ENCODE peak calls at places on chromosomes 7 and 10, in five cellular contexts. One of them, this sample, is unnamed.

GRCh38 chr7:33698006-33698405 is 207.3 kb upstream of the BMPER start:
- DNase-seq in prostate gland: no peak
- DNase-seq in GM23338: no peak
- DNase-seq in cardiac muscle cell: no peak
- DNase-seq in tibial artery: no peak
- DNase-seq in this sample: no peak

GRCh38 chr10:47025540-47026300 is 114.5 kb downstream of the PTPN20 start:
- DNase-seq in prostate gland: no peak
- DNase-seq in GM23338: no peak
- DNase-seq in cardiac muscle cell: peak; percentile 59
- DNase-seq in tibial artery: peak; percentile 72
- DNase-seq in this sample: no peak

GRCh38 chr7:91446819-91447218 is 182.6 kb downstream of the FZD1 start:
- DNase-seq in prostate gland: no peak
- DNase-seq in GM23338: no peak
- DNase-seq in cardiac muscle cell: peak; percentile 19
- DNase-seq in tibial artery: no peak
- DNase-seq in this sample: no peak

GRCh38 chr7:43693687-43694398 is 35.5 kb downstream of the COA1 start:
- DNase-seq in prostate gland: no peak
- DNase-seq in GM23338: no peak
- DNase-seq in cardiac muscle cell: peak; percentile 49
- DNase-seq in tibial artery: no peak
- DNase-seq in this sample: no peak

GRCh38 chr10:47308775-47309174 is 8.8 kb downstream of the GDF10 start:
- DNase-seq in prostate gland: no peak
- DNase-seq in GM23338: no peak
- DNase-seq in cardiac muscle cell: no peak
- DNase-seq in tibial artery: no peak
- DNase-seq in this sample: no peak

GRCh38 chr7:90180649-90181048 is 26.4 kb downstream of the STEAP1 start:
- DNase-seq in prostate gland: no peak
- DNase-seq in GM23338: no peak
- DNase-seq in cardiac muscle cell: peak; percentile 25
- DNase-seq in tibial artery: no peak
- DNase-seq in this sample: no peak

GRCh38 chr10:95601116-95601719 is 40.0 kb upstream of the SORBS1 start:
- DNase-seq in prostate gland: peak; percentile 78
- DNase-seq in GM23338: peak; percentile 98
- DNase-seq in cardiac muscle cell: peak; percentile 93
- DNase-seq in tibial artery: peak; percentile 91
- DNase-seq in this sample: peak; percentile 83

GRCh38 chr7:40544932-40545331 is 410.1 kb downstream of the SUGCT start:
- DNase-seq in prostate gland: no peak
- DNase-seq in GM23338: no peak
- DNase-seq in cardiac muscle cell: peak; percentile 64
- DNase-seq in tibial artery: no peak
- DNase-seq in this sample: no peak

GRCh38 chr7:21414795-21415393 is 13.0 kb upstream of the SP4 start:
- DNase-seq in prostate gland: no peak
- DNase-seq in GM23338: no peak
- DNase-seq in cardiac muscle cell: no peak
- DNase-seq in tibial artery: no peak
- DNase-seq in this sample: no peak

GRCh38 chr10:14617850-14618249 is 156.8 kb downstream of the FAM107B start:
- DNase-seq in prostate gland: no peak
- DNase-seq in GM23338: no peak
- DNase-seq in cardiac muscle cell: peak; percentile 80
- DNase-seq in tibial artery: no peak
- DNase-seq in this sample: no peak

GRCh38 chr10:50322075-50322474 is 70.8 kb upstream of the ASAH2 start:
- DNase-seq in prostate gland: no peak
- DNase-seq in GM23338: no peak
- DNase-seq in cardiac muscle cell: peak; percentile 56
- DNase-seq in tibial artery: no peak
- DNase-seq in this sample: no peak

GRCh38 chr7:42247301-42247700 is 10.3 kb upstream of the GLI3 start:
- DNase-seq in prostate gland: no peak
- DNase-seq in GM23338: no peak
- DNase-seq in cardiac muscle cell: peak; percentile 78
- DNase-seq in tibial artery: no peak
- DNase-seq in this sample: no peak

GRCh38 chr7:65462148-65462716 is 88.6 kb downstream of the ZNF92 start:
- DNase-seq in prostate gland: no peak
- DNase-seq in GM23338: no peak
- DNase-seq in cardiac muscle cell: no peak
- DNase-seq in tibial artery: no peak
- DNase-seq in this sample: no peak

GRCh38 chr10:31072453-31072852 is 40.8 kb upstream of the ZNF438 start:
- DNase-seq in prostate gland: no peak
- DNase-seq in GM23338: no peak
- DNase-seq in cardiac muscle cell: no peak
- DNase-seq in tibial artery: no peak
- DNase-seq in this sample: no peak

GRCh38 chr7:147570390-147570789 is 1020.2 kb upstream of the C7orf33 start:
- DNase-seq in prostate gland: no peak
- DNase-seq in GM23338: no peak
- DNase-seq in cardiac muscle cell: no peak
- DNase-seq in tibial artery: no peak
- DNase-seq in this sample: no peak

GRCh38 chr10:6311700-6312330 is 109.1 kb downstream of the PFKFB3 start:
- DNase-seq in prostate gland: peak; percentile 46
- DNase-seq in GM23338: no peak
- DNase-seq in cardiac muscle cell: no peak
- DNase-seq in tibial artery: no peak
- DNase-seq in this sample: no peak

GRCh38 chr10:103714232-103714891 is 141.0 kb downstream of the SH3PXD2A start:
- DNase-seq in prostate gland: no peak
- DNase-seq in GM23338: no peak
- DNase-seq in cardiac muscle cell: no peak
- DNase-seq in tibial artery: no peak
- DNase-seq in this sample: no peak

GRCh38 chr7:519974-520458 is 370 bp upstream of the PDGFA start:
- DNase-seq in prostate gland: no peak
- DNase-seq in GM23338: peak; percentile 87
- DNase-seq in cardiac muscle cell: peak; percentile 74
- DNase-seq in tibial artery: peak; percentile 88
- DNase-seq in this sample: peak; percentile 87

GRCh38 chr10:451021-451471 is 238.4 kb downstream of the DIP2C start:
- DNase-seq in prostate gland: no peak
- DNase-seq in GM23338: no peak
- DNase-seq in cardiac muscle cell: no peak
- DNase-seq in tibial artery: no peak
- DNase-seq in this sample: peak; percentile 77

GRCh38 chr10:103062854-103063642 is 130.0 kb downstream of the NT5C2 start:
- DNase-seq in prostate gland: no peak
- DNase-seq in GM23338: no peak
- DNase-seq in cardiac muscle cell: no peak
- DNase-seq in tibial artery: no peak
- DNase-seq in this sample: no peak

GRCh38 chr7:100220833-100221718 is 1.3 kb downstream of the PVRIG start:
- DNase-seq in prostate gland: no peak
- DNase-seq in GM23338: no peak
- DNase-seq in cardiac muscle cell: no peak
- DNase-seq in tibial artery: no peak
- DNase-seq in this sample: peak; percentile 75

GRCh38 chr10:79168231-79168630 is 99.5 kb downstream of the ZMIZ1 start:
- DNase-seq in prostate gland: no peak
- DNase-seq in GM23338: no peak
- DNase-seq in cardiac muscle cell: no peak
- DNase-seq in tibial artery: no peak
- DNase-seq in this sample: no peak

GRCh38 chr7:106377847-106378361 is 93.1 kb upstream of the NAMPT start:
- DNase-seq in prostate gland: no peak
- DNase-seq in GM23338: no peak
- DNase-seq in cardiac muscle cell: no peak
- DNase-seq in tibial artery: no peak
- DNase-seq in this sample: no peak

GRCh38 chr7:91082854-91083495 is 181.3 kb upstream of the FZD1 start:
- DNase-seq in prostate gland: no peak
- DNase-seq in GM23338: peak; percentile 45
- DNase-seq in cardiac muscle cell: peak; percentile 64
- DNase-seq in tibial artery: no peak
- DNase-seq in this sample: no peak

GRCh38 chr7:102169651-102170416 is 116.8 kb upstream of the SH2B2 start:
- DNase-seq in prostate gland: no peak
- DNase-seq in GM23338: no peak
- DNase-seq in cardiac muscle cell: peak; percentile 75
- DNase-seq in tibial artery: no peak
- DNase-seq in this sample: no peak

GRCh38 chr7:92609921-92610518 is 19.8 kb upstream of the FAM133B start:
- DNase-seq in prostate gland: no peak
- DNase-seq in GM23338: peak; percentile 52
- DNase-seq in cardiac muscle cell: peak; percentile 46
- DNase-seq in tibial artery: no peak
- DNase-seq in this sample: no peak

GRCh38 chr7:50671397-50671796 is 106.2 kb upstream of the DDC start:
- DNase-seq in prostate gland: no peak
- DNase-seq in GM23338: no peak
- DNase-seq in cardiac muscle cell: no peak
- DNase-seq in tibial artery: no peak
- DNase-seq in this sample: no peak

GRCh38 chr7:13259908-13260307 is 572.5 kb downstream of the ARL4A start:
- DNase-seq in prostate gland: no peak
- DNase-seq in GM23338: no peak
- DNase-seq in cardiac muscle cell: no peak
- DNase-seq in tibial artery: no peak
- DNase-seq in this sample: no peak

GRCh38 chr7:151367304-151367703 is 25.7 kb downstream of the NUB1 start:
- DNase-seq in prostate gland: no peak
- DNase-seq in GM23338: no peak
- DNase-seq in cardiac muscle cell: peak; percentile 19
- DNase-seq in tibial artery: no peak
- DNase-seq in this sample: no peak

GRCh38 chr10:28480566-28480965 is 52.4 kb upstream of the WAC start:
- DNase-seq in prostate gland: no peak
- DNase-seq in GM23338: no peak
- DNase-seq in cardiac muscle cell: no peak
- DNase-seq in tibial artery: no peak
- DNase-seq in this sample: no peak

DNA sequence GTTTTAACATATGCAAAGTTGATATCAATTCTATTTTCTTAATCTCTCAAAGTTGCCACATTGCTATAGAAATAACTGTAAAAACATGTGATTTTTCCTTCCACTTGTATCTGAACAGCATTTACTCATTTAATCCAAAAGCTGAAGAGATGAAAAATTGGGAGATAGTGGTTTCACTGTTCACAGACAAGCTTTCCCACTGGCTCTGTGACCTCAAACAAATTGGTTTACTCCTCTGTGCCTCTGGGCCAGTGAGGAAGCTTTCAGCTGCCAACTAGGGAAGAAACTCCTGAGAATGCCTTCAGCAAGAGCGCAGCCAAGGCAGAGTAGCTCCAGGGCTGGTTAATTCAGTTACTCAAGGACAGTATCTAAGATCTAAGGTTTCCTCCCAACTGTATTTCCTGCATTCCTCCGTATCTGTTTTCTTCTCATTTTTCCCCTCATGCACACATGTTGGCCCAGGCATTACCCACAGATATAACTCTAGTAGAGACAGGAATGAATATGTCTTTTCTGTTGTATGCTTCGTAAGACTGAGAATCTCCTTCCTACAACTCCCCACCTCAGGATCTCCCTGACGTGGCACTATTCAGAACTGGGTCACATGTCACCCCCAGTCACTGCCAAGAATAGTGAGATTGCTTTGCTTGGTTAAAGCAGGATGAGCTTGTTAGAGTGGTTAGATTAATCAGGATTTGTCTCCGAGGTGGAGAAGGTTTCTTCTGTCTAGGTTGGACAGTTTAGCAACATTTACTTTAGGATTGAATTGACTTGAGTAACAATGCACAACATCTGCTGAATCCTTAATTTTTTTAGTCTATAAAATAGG is 315.7 kb downstream of the NRG3 start:
- DNase-seq in prostate gland: no peak
- DNase-seq in GM23338: no peak
- DNase-seq in cardiac muscle cell: peak; percentile 26
- DNase-seq in tibial artery: no peak
- DNase-seq in this sample: no peak
- H3K27ac ChIP-seq in prostate gland: no peak overlapping the region
- H3K27ac ChIP-seq in GM23338: no peak overlapping the region
- H3K27ac ChIP-seq in cardiac muscle cell: no peak overlapping the region
- H3K27ac ChIP-seq in tibial artery: no peak overlapping the region
- H3K27ac ChIP-seq in this sample: no peak overlapping the region

GRCh38 chr10:63206576-63206975 is 73.4 kb downstream of the NRBF2 start:
- DNase-seq in prostate gland: no peak
- DNase-seq in GM23338: no peak
- DNase-seq in cardiac muscle cell: peak; percentile 45
- DNase-seq in tibial artery: no peak
- DNase-seq in this sample: no peak
- H3K4me1 ChIP-seq in prostate gland: peaks cover 18% of the 10 kb centered on the region
- H3K4me1 ChIP-seq in GM23338: peaks cover 86% of the 10 kb centered on the region
- H3K4me1 ChIP-seq in cardiac muscle cell: peaks cover 42% of the 10 kb centered on the region
- H3K4me1 ChIP-seq in tibial artery: peaks cover 27% of the 10 kb centered on the region
- H3K4me1 ChIP-seq in this sample: peaks cover 18% of the 10 kb centered on the region

GRCh38 chr10:60260321-60260720 is 129.4 kb downstream of the ANK3 start:
- DNase-seq in prostate gland: no peak
- DNase-seq in GM23338: no peak
- DNase-seq in cardiac muscle cell: no peak
- DNase-seq in tibial artery: no peak
- DNase-seq in this sample: no peak

GRCh38 chr10:60254776-60255175 is 134.9 kb downstream of the ANK3 start:
- DNase-seq in prostate gland: no peak
- DNase-seq in GM23338: no peak
- DNase-seq in cardiac muscle cell: no peak
- DNase-seq in tibial artery: no peak
- DNase-seq in this sample: no peak

GRCh38 chr10:60262647-60263126 is 127.0 kb downstream of the ANK3 start:
- DNase-seq in prostate gland: no peak
- DNase-seq in GM23338: no peak
- DNase-seq in cardiac muscle cell: no peak
- DNase-seq in tibial artery: no peak
- DNase-seq in this sample: no peak

GRCh38 chr10:60257767-60258428 is 131.8 kb downstream of the ANK3 start:
- DNase-seq in prostate gland: no peak
- DNase-seq in GM23338: peak; percentile 22
- DNase-seq in cardiac muscle cell: no peak
- DNase-seq in tibial artery: no peak
- DNase-seq in this sample: no peak

DNA sequence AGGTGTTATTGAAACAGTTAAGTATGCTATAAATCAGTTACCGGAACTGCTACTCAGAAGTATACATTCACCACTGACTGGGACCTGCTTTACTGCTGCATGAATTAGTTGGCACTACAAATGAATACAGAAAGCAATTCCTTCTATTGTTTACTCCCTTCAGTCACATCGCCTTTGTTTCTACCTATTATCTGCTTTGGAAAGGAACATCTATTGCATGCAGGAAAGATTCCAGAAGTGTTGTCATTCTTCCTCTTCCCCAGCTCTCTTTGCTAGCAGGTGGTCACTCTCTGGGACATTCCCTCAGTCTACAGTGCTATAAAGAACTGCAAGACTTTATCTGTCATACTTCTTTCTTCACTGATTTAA is 131.3 kb downstream of the ANK3 start:
- DNase-seq in prostate gland: no peak
- DNase-seq in GM23338: peak; percentile 59
- DNase-seq in cardiac muscle cell: no peak
- DNase-seq in tibial artery: no peak
- DNase-seq in this sample: no peak
- H3K27ac ChIP-seq in prostate gland: no peak overlapping the region
- H3K27ac ChIP-seq in GM23338: no peak overlapping the region
- H3K27ac ChIP-seq in cardiac muscle cell: no peak overlapping the region
- H3K27ac ChIP-seq in tibial artery: no peak overlapping the region
- H3K27ac ChIP-seq in this sample: no peak overlapping the region

GRCh38 chr10:70164179-70164578 is 6.1 kb downstream of the SAR1A start:
- DNase-seq in prostate gland: no peak
- DNase-seq in GM23338: no peak
- DNase-seq in cardiac muscle cell: no peak
- DNase-seq in tibial artery: no peak
- DNase-seq in this sample: no peak
- H3K4me1 ChIP-seq in prostate gland: no peaks in the 10 kb centered on the region
- H3K4me1 ChIP-seq in GM23338: peaks cover 14% of the 10 kb centered on the region
- H3K4me1 ChIP-seq in cardiac muscle cell: peaks cover 10% of the 10 kb centered on the region
- H3K4me1 ChIP-seq in tibial artery: peaks cover 59% of the 10 kb centered on the region
- H3K4me1 ChIP-seq in this sample: no peaks in the 10 kb centered on the region